ENCODE peak calls at places on chromosome 2, in five cellular contexts. One of them, this sample, is unnamed.

GRCh38 chr2:129794517-129794916 is 184.9 kb upstream of the RAB6C start:
- DNase-seq in A549: no peak
- DNase-seq in WERI-Rb-1: no peak
- DNase-seq in AG10803: no peak
- DNase-seq in aorta: no peak
- DNase-seq in this sample: no peak

GRCh38 chr2:198309673-198310280 is 505.4 kb downstream of the PLCL1 start:
- DNase-seq in A549: peak
- DNase-seq in WERI-Rb-1: peak
- DNase-seq in AG10803: peak
- DNase-seq in aorta: no peak
- DNase-seq in this sample: no peak

GRCh38 chr2:223865124-223865523 is 27.7 kb upstream of the AP1S3 start:
- DNase-seq in WERI-Rb-1: no peak
- DNase-seq in aorta: no peak
- DNase-seq in AG10803: no peak
- DNase-seq in A549: no peak
- DNase-seq in this sample: no peak

GRCh38 chr2:157818227-157818626 is 57.9 kb downstream of the ACVR1 start:
- DNase-seq in aorta: no peak
- DNase-seq in A549: no peak
- DNase-seq in WERI-Rb-1: no peak
- DNase-seq in AG10803: no peak
- DNase-seq in this sample: no peak

GRCh38 chr2:65390134-65390533 is 42.3 kb downstream of the SPRED2 start:
- DNase-seq in WERI-Rb-1: no peak
- DNase-seq in A549: no peak
- DNase-seq in aorta: no peak
- DNase-seq in AG10803: no peak
- DNase-seq in this sample: no peak

GRCh38 chr2:64262068-64262467 is 117.8 kb upstream of the PELI1 start:
- DNase-seq in A549: no peak
- DNase-seq in AG10803: no peak
- DNase-seq in WERI-Rb-1: no peak
- DNase-seq in aorta: no peak
- DNase-seq in this sample: no peak

GRCh38 chr2:166106431-166107015 is 21.3 kb downstream of the SCN1A start:
- DNase-seq in AG10803: no peak
- DNase-seq in A549: no peak
- DNase-seq in WERI-Rb-1: peak
- DNase-seq in aorta: no peak
- DNase-seq in this sample: no peak

GRCh38 chr2:96876036-96876810 is 6.3 kb upstream of the SEMA4C start:
- DNase-seq in WERI-Rb-1: no peak
- DNase-seq in A549: no peak
- DNase-seq in aorta: no peak
- DNase-seq in AG10803: no peak
- DNase-seq in this sample: peak

GRCh38 chr2:104447831-104448434 is 406.0 kb upstream of the POU3F3 start:
- DNase-seq in WERI-Rb-1: no peak
- DNase-seq in A549: no peak
- DNase-seq in aorta: no peak
- DNase-seq in AG10803: no peak
- DNase-seq in this sample: no peak

GRCh38 chr2:120908314-120908975 is 172.8 kb downstream of the GLI2 start:
- DNase-seq in WERI-Rb-1: no peak
- DNase-seq in aorta: peak
- DNase-seq in AG10803: no peak
- DNase-seq in A549: no peak
- DNase-seq in this sample: no peak

GRCh38 chr2:36951574-36951973 is 14.8 kb downstream of the STRN start:
- DNase-seq in AG10803: no peak
- DNase-seq in A549: no peak
- DNase-seq in aorta: no peak
- DNase-seq in WERI-Rb-1: no peak
- DNase-seq in this sample: no peak

GRCh38 chr2:11404381-11405073 is 60.1 kb upstream of the ROCK2 start:
- DNase-seq in A549: no peak
- DNase-seq in WERI-Rb-1: no peak
- DNase-seq in aorta: no peak
- DNase-seq in AG10803: no peak
- DNase-seq in this sample: no peak

GRCh38 chr2:11409184-11409959 is 56.6 kb downstream of the E2F6 start:
- DNase-seq in AG10803: no peak
- DNase-seq in aorta: no peak
- DNase-seq in WERI-Rb-1: no peak
- DNase-seq in A549: no peak
- DNase-seq in this sample: no peak

GRCh38 chr2:11407413-11407812 is 58.5 kb downstream of the E2F6 start:
- DNase-seq in AG10803: no peak
- DNase-seq in A549: no peak
- DNase-seq in aorta: no peak
- DNase-seq in WERI-Rb-1: no peak
- DNase-seq in this sample: no peak

GRCh38 chr2:11405599-11406491 is 60.1 kb downstream of the E2F6 start:
- DNase-seq in WERI-Rb-1: no peak
- DNase-seq in aorta: no peak
- DNase-seq in AG10803: peak
- DNase-seq in A549: no peak
- DNase-seq in this sample: no peak

DNA sequence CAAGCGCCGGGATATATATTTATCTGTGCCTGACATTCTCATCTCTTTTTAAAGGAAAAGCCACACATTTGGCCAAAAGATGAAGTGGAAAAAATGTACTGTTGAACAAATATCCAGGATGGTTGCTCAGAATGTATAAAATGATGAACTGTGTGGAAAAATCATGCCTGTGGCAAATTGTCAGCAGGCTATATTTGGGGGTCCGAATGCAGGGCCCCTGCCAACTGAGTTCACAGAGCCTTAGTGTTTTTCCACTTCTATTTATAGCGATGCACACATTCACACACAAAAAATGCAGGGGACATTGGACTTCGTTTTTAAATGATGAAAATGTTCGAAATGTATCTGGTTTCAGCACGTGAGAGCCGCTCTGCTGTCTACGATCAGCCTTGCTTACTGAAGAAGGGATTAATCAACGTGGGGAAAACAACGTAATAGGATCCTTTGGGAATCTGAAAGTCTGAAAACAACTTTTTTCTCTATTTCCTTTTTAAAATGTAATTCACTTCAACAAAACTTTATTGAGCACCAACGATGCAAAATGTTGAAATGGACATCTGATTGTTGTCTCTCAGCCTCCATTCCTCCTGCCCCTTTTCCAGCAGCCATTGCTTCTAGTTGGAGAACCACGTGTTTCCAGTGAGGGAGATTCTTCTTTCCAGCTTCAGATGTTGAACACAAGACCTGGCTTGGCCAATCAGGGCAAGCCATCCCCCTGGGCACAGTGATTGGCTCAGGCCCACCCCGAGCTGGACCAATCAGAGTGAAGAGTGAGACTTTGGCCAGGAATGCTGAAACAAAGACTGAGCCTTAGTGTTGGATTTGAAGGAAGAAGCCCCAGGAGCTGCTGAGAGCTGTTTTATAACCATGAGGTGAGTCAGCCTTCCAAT is 59.2 kb downstream of the E2F6 start:
- DNase-seq in AG10803: peak
- DNase-seq in aorta: peak
- DNase-seq in A549: no peak
- DNase-seq in WERI-Rb-1: no peak
- DNase-seq in this sample: no peak
- H3K4me3 ChIP-seq in AG10803: peak
- H3K4me3 ChIP-seq in aorta: no peak
- H3K4me3 ChIP-seq in A549: no peak
- H3K4me3 ChIP-seq in WERI-Rb-1: no peak
- H3K4me3 ChIP-seq in this sample: no peak

GRCh38 chr2:72996152-72996502 is 75.4 kb downstream of the SFXN5 start:
- DNase-seq in aorta: no peak
- DNase-seq in A549: no peak
- DNase-seq in WERI-Rb-1: peak
- DNase-seq in AG10803: no peak
- DNase-seq in this sample: no peak
- H3K4me3 ChIP-seq in aorta: no peak
- H3K4me3 ChIP-seq in A549: no peak
- H3K4me3 ChIP-seq in WERI-Rb-1: no peak
- H3K4me3 ChIP-seq in AG10803: no peak
- H3K4me3 ChIP-seq in this sample: no peak

DNA sequence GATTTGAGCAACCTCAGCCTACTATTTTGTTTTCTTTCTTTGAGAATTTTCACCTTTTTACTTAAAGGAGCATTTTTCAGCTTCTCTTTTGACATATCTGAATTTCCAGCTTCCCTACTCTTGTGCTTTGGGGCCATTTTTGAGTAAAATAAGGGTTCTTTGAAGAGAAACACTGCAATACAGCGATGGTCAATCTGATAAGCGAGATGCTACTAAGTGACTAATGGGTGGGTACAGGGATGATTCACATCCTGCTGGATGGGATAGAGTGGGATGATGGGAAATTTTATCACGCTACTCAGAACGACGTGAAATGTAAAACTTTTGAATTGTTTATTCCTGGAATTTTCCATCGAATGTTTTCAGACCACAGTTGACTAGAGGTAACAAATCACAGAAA is 211.5 kb downstream of the TMEM247 start:
- DNase-seq in A549: peak
- DNase-seq in aorta: no peak
- DNase-seq in AG10803: peak
- DNase-seq in WERI-Rb-1: no peak
- DNase-seq in this sample: no peak
- H3K4me3 ChIP-seq in A549: no peak
- H3K4me3 ChIP-seq in aorta: no peak
- H3K4me3 ChIP-seq in AG10803: no peak
- H3K4me3 ChIP-seq in WERI-Rb-1: no peak
- H3K4me3 ChIP-seq in this sample: no peak

GRCh38 chr2:160405077-160405865 is 88.3 kb downstream of the RBMS1 start:
- DNase-seq in A549: no peak
- DNase-seq in WERI-Rb-1: no peak
- DNase-seq in aorta: no peak
- DNase-seq in AG10803: no peak
- DNase-seq in this sample: no peak
- H3K4me3 ChIP-seq in A549: peak
- H3K4me3 ChIP-seq in WERI-Rb-1: no peak
- H3K4me3 ChIP-seq in aorta: no peak
- H3K4me3 ChIP-seq in AG10803: peak
- H3K4me3 ChIP-seq in this sample: peak

DNA sequence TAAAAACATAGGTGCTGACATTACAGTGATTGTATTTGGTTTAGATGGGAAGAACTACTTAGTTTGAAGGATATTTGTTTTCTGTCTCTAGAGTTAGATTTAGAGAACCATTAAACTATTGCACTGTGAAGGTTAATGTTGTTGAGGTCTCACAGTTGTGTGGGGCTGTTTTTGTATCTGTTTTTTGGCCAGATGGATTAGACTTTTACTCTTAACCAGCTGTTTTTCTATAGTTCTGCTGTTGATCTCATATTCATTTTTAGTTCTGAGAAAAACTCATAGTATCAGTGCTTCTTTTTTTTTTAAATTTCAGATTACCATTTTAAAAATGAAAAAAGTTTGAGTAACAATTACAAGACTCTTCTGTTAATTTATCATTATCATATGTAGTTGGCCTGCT is 14.4 kb downstream of the MTX2 start:
- DNase-seq in A549: no peak
- DNase-seq in AG10803: no peak
- DNase-seq in aorta: no peak
- DNase-seq in WERI-Rb-1: no peak
- DNase-seq in this sample: no peak
- H3K4me3 ChIP-seq in A549: no peak
- H3K4me3 ChIP-seq in AG10803: no peak
- H3K4me3 ChIP-seq in aorta: no peak
- H3K4me3 ChIP-seq in WERI-Rb-1: no peak
- H3K4me3 ChIP-seq in this sample: no peak